ENCODE peak calls at places on chromosome 13, in seven cellular contexts. One of them, this sample, is unnamed.

GRCh38 chr13:52738719-52739467 is 727 bp downstream of the CNMD start:
- DNase-seq in T-cell: no peak
- DNase-seq in kidney tubule cell: no peak
- DNase-seq in stimulated activated naive CD4-positive, alpha-beta T cell treated with Interleukin-2 at 50 U/mL for 16 hours: no peak
- DNase-seq in transverse colon: no peak
- DNase-seq in nucleus accumbens: peak; percentile 26
- DNase-seq in germinal center: peak; percentile 54
- DNase-seq in this sample: peak; percentile 63

GRCh38 chr13:46303743-46304385 is 83.2 kb downstream of the RUBCNL start:
- DNase-seq in germinal center: no peak
- DNase-seq in stimulated activated naive CD4-positive, alpha-beta T cell treated with Interleukin-2 at 50 U/mL for 16 hours: no peak
- DNase-seq in T-cell: no peak
- DNase-seq in nucleus accumbens: no peak
- DNase-seq in kidney tubule cell: no peak
- DNase-seq in transverse colon: no peak
- DNase-seq in this sample: no peak

GRCh38 chr13:113404723-113405471 is 41.0 kb upstream of the GRTP1 start:
- DNase-seq in stimulated activated naive CD4-positive, alpha-beta T cell treated with Interleukin-2 at 50 U/mL for 16 hours: no peak
- DNase-seq in T-cell: no peak
- DNase-seq in nucleus accumbens: no peak
- DNase-seq in germinal center: no peak
- DNase-seq in kidney tubule cell: no peak
- DNase-seq in transverse colon: no peak
- DNase-seq in this sample: no peak

GRCh38 chr13:35472308-35473008 is 4.0 kb downstream of the MAB21L1 start:
- DNase-seq in germinal center: no peak
- DNase-seq in transverse colon: no peak
- DNase-seq in T-cell: no peak
- DNase-seq in stimulated activated naive CD4-positive, alpha-beta T cell treated with Interleukin-2 at 50 U/mL for 16 hours: no peak
- DNase-seq in nucleus accumbens: no peak
- DNase-seq in kidney tubule cell: no peak
- DNase-seq in this sample: no peak

GRCh38 chr13:45196622-45197021 is 4.2 kb downstream of the KCTD4 start:
- DNase-seq in stimulated activated naive CD4-positive, alpha-beta T cell treated with Interleukin-2 at 50 U/mL for 16 hours: no peak
- DNase-seq in nucleus accumbens: no peak
- DNase-seq in kidney tubule cell: peak; percentile 90
- DNase-seq in transverse colon: no peak
- DNase-seq in germinal center: no peak
- DNase-seq in T-cell: no peak
- DNase-seq in this sample: no peak

GRCh38 chr13:29490561-29490960 is 104.9 kb downstream of the SLC7A1 start:
- DNase-seq in transverse colon: no peak
- DNase-seq in kidney tubule cell: no peak
- DNase-seq in nucleus accumbens: no peak
- DNase-seq in germinal center: no peak
- DNase-seq in T-cell: no peak
- DNase-seq in stimulated activated naive CD4-positive, alpha-beta T cell treated with Interleukin-2 at 50 U/mL for 16 hours: no peak
- DNase-seq in this sample: no peak

GRCh38 chr13:104315606-104316005 is 1249.4 kb upstream of the SLC10A2 start:
- DNase-seq in T-cell: no peak
- DNase-seq in nucleus accumbens: no peak
- DNase-seq in stimulated activated naive CD4-positive, alpha-beta T cell treated with Interleukin-2 at 50 U/mL for 16 hours: no peak
- DNase-seq in germinal center: no peak
- DNase-seq in kidney tubule cell: peak; percentile 99
- DNase-seq in transverse colon: no peak
- DNase-seq in this sample: no peak

GRCh38 chr13:26787961-26788360 is 27.4 kb upstream of the GPR12 start:
- DNase-seq in transverse colon: no peak
- DNase-seq in kidney tubule cell: no peak
- DNase-seq in nucleus accumbens: no peak
- DNase-seq in germinal center: no peak
- DNase-seq in T-cell: no peak
- DNase-seq in stimulated activated naive CD4-positive, alpha-beta T cell treated with Interleukin-2 at 50 U/mL for 16 hours: no peak
- DNase-seq in this sample: no peak

GRCh38 chr13:113657851-113658741 is at the start of gene ATP4B:
- DNase-seq in transverse colon: peak; percentile 6
- DNase-seq in stimulated activated naive CD4-positive, alpha-beta T cell treated with Interleukin-2 at 50 U/mL for 16 hours: no peak
- DNase-seq in T-cell: no peak
- DNase-seq in nucleus accumbens: no peak
- DNase-seq in kidney tubule cell: no peak
- DNase-seq in germinal center: no peak
- DNase-seq in this sample: no peak

GRCh38 chr13:50128406-50129048 is 113.3 kb downstream of the KCNRG start:
- DNase-seq in germinal center: peak; percentile 11
- DNase-seq in kidney tubule cell: no peak
- DNase-seq in T-cell: no peak
- DNase-seq in stimulated activated naive CD4-positive, alpha-beta T cell treated with Interleukin-2 at 50 U/mL for 16 hours: peak; percentile 29
- DNase-seq in nucleus accumbens: no peak
- DNase-seq in transverse colon: no peak
- DNase-seq in this sample: no peak